ENCODE peak calls at places on chromosome 22, in ten cellular contexts. W, P, G, Y, A, I, D, V, L and T are unnamed samples.

GRCh38 chr22:27808730-27809129 is 7.2 kb upstream of the MN1 start:
- DNase-seq in W (no peak), P (no peak), G (no peak), Y (no peak), A (no peak), I (no peak), D (no peak), V (no peak), L (no peak), T (no peak)

GRCh38 chr22:36565152-36565507 is 36.2 kb upstream of the EIF3D start:
- DNase-seq in W (no peak), P (no peak), G (no peak), Y (no peak), A (no peak), I (no peak), D (no peak), V (no peak), L (no peak), T (no peak)

GRCh38 chr22:38923463-38924196 is 33.8 kb upstream of the APOBEC3A start:
- DNase-seq in W (peak), P (peak), G (peak), Y (no peak), A (peak), I (peak), D (peak), V (no peak), L (peak), T (peak)

GRCh38 chr22:22219140-22219996 is 25.2 kb upstream of the VPREB1 start:
- DNase-seq in W (no peak), P (no peak), G (no peak), Y (no peak), A (no peak), I (no peak), D (no peak), V (no peak), L (no peak), T (no peak)

GRCh38 chr22:49013707-49014106 is 814.0 kb downstream of the BRD1 start:
- DNase-seq in W (peak), P (peak), G (no peak), Y (no peak), A (no peak), I (no peak), D (no peak), V (no peak), L (no peak), T (no peak)

GRCh38 chr22:21816787-21817496 is 50.5 kb downstream of the MAPK1 start:
- DNase-seq in W (no peak), P (no peak), G (no peak), Y (no peak), A (peak), I (no peak), D (no peak), V (no peak), L (no peak), T (no peak)

GRCh38 chr22:39129746-39130145 is 22.7 kb downstream of the CBX7 start:
- DNase-seq in W (no peak), P (no peak), G (no peak), Y (no peak), A (no peak), I (no peak), D (no peak), V (no peak), L (no peak), T (no peak)

GRCh38 chr22:17258015-17258827 is 39.0 kb upstream of the ADA2 start:
- DNase-seq in W (peak), P (peak), G (peak), Y (peak), A (no peak), I (no peak), D (peak), V (no peak), L (peak), T (peak)

DNA sequence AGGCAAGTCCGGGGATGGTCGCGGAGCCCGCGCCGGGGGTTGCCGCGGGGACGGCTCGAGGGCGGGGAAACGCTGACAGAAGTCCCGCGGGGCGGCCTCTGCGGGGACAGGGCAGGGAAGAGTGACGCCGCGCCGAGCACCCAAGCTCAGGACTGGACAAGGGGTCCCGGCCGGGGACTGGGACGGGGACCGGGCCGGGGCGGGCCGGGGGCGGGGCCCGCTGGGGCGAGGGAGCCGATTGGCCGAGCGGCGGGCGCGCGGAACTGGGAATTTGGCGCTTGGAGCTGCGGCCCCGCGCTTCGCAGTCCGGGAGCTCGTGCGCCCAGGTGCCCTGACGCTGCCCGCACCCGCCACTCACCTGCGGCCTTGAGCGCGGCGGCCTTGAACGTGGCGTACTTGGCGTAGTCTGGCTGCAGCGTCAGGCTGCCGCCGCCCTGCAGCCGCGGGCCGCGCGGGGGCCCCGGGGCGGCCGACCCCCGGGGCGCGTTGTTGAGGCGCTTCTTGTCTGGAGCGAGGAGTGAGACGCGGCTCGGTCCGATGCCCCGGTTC is 4.8 kb downstream of the SHISA8 start:
- DNase-seq in W (no peak), P (peak), G (no peak), Y (no peak), A (no peak), I (no peak), D (no peak), V (no peak), L (no peak), T (no peak)
- H3K4me3 ChIP-seq in W (no peak), P (peak), G (peak), Y (peak), A (no peak), I (no peak), D (peak), V (peak), L (peak), T (peak)

DNA sequence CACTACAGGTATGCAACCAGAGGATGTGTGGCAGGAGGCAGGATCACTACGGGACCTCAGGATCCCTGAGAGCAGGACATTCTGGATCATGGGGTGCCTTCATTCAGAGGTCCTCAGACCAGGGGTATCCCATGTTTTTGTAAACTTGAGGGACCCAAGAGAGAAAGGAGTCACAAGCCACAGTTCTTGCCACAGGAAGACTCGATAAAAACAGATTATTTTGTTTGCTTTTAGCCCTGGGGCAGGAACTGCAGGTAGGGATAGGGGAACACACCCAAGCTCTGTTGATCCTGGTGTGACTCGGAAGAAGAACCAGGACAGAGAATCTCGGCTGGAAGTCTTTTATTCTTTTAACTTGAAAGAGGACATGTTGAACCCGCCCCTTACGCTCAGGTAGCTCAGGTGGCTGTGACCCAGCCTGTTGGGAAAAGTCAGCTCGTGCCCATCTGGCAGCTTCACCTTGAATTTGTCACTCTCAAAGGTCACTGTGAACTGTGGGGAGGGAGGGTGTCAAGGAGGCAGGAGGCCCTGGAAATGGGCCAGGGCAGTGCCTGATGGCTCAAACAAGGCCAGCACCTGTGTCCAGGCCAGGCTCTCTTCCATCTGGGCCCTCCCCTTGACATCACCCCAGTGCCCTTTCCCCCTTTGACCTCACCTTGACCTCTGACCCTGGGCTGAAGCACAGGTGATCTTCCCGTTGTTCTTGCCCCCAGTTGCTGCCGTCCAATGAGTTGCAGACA is 9.8 kb downstream of the LGALS2 start:
- DNase-seq in W (peak), P (peak), G (peak), Y (no peak), A (no peak), I (no peak), D (no peak), V (no peak), L (no peak), T (no peak)
- TF ChIP-seq POLR2A in W (peak), P (no peak), G (no peak), Y (no peak), A (no peak), I (peak), D (no peak), V (no peak), L (no peak), T (no peak)

GRCh38 chr22:30299322-30299721 is 10.0 kb upstream of the CASTOR1 start:
- DNase-seq in W (no peak), P (no peak), G (no peak), Y (no peak), A (no peak), I (no peak), D (no peak), V (no peak), L (no peak), T (no peak)
- H3K27ac ChIP-seq in W (no peak), P (peak), G (no peak), Y (no peak), A (no peak), I (no peak), D (peak), V (peak), L (peak), T (peak)

GRCh38 chr22:25067851-25068421 is 115.4 kb downstream of the KIAA1671 start:
- DNase-seq in W (peak), P (no peak), G (no peak), Y (peak), A (no peak), I (no peak), D (no peak), V (no peak), L (no peak), T (no peak)

GRCh38 chr22:25070870-25071465 is 118.5 kb downstream of the KIAA1671 start:
- DNase-seq in W (no peak), P (no peak), G (no peak), Y (no peak), A (no peak), I (no peak), D (no peak), V (no peak), L (no peak), T (no peak)

GRCh38 chr22:25069758-25070461 is 117.4 kb downstream of the KIAA1671 start:
- DNase-seq in W (peak), P (no peak), G (peak), Y (no peak), A (no peak), I (no peak), D (no peak), V (no peak), L (peak), T (peak)

GRCh38 chr22:25068701-25069100 is 116.2 kb downstream of the KIAA1671 start:
- DNase-seq in W (no peak), P (no peak), G (no peak), Y (peak), A (no peak), I (no peak), D (no peak), V (no peak), L (no peak), T (no peak)

GRCh38 chr22:25069426-25069757 is 116.9 kb downstream of the KIAA1671 start:
- DNase-seq in W (no peak), P (no peak), G (no peak), Y (no peak), A (no peak), I (no peak), D (no peak), V (no peak), L (no peak), T (no peak)
- H3K4me3 ChIP-seq in W (no peak), P (no peak), G (no peak), Y (no peak), A (no peak), I (no peak), D (no peak), V (no peak), L (no peak), T (no peak)

DNA sequence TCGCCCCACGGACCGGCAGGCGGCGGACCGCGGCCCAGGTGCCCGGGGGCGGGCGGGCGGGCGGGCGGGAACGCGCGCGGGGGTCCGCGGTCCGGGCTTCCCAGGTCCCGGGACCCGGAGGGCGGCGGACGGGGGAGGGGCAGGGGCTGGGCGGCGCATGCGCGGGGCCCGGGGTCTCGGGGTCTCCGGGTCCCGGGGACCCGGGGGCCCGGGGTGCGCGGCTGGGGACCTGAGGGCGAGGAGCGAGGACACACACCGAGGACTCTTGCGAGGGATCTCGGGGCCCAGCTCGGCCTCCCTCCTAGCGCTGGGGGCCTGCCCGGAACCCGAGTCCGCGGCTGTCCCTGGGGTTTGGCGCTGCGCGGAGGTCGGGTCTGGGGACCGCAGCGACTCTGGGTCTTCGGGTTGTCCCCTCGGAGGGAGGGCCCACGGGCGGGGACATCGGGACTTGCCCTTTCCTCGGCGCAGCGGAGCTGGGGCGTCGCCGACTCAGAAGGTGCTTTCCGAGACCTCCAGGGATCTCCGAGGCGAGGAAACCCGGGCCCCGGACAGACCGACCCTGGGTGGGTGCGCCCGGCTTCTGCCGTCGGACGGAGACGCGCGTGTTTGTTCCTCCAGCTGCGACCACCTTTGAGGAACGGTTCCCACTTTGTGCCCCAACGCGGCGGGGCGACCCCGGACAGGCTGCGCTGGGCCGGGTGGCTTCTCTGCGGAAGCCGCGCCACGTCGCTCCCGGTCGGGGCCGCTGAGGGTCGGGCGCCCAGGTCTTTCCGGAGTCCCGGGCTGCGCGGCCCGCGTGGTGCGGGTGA is 493 bp downstream of the PPARA start:
- DNase-seq in W (peak), P (peak), G (peak), Y (peak), A (no peak), I (no peak), D (peak), V (no peak), L (peak), T (peak)
- TF ChIP-seq POLR2A in W (no peak), P (no peak), G (no peak), Y (no peak), A (no peak), I (no peak), D (no peak), V (no peak), L (no peak), T (no peak)

GRCh38 chr22:41408665-41409064 is 26.9 kb downstream of the TEF start:
- DNase-seq in W (no peak), P (no peak), G (no peak), Y (no peak), A (no peak), I (no peak), D (no peak), V (no peak), L (no peak), T (no peak)
- H3K27ac ChIP-seq in W (no peak), P (peak), G (no peak), Y (no peak), A (no peak), I (no peak), D (no peak), V (peak), L (no peak), T (peak)

GRCh38 chr22:43820671-43821305 is 8.7 kb upstream of the EFCAB6 start:
- DNase-seq in W (peak), P (no peak), G (no peak), Y (no peak), A (no peak), I (no peak), D (no peak), V (no peak), L (no peak), T (no peak)
- H3K4me3 ChIP-seq in W (no peak), P (no peak), G (no peak), Y (no peak), A (no peak), I (no peak), D (no peak), V (no peak), L (no peak), T (no peak)

DNA sequence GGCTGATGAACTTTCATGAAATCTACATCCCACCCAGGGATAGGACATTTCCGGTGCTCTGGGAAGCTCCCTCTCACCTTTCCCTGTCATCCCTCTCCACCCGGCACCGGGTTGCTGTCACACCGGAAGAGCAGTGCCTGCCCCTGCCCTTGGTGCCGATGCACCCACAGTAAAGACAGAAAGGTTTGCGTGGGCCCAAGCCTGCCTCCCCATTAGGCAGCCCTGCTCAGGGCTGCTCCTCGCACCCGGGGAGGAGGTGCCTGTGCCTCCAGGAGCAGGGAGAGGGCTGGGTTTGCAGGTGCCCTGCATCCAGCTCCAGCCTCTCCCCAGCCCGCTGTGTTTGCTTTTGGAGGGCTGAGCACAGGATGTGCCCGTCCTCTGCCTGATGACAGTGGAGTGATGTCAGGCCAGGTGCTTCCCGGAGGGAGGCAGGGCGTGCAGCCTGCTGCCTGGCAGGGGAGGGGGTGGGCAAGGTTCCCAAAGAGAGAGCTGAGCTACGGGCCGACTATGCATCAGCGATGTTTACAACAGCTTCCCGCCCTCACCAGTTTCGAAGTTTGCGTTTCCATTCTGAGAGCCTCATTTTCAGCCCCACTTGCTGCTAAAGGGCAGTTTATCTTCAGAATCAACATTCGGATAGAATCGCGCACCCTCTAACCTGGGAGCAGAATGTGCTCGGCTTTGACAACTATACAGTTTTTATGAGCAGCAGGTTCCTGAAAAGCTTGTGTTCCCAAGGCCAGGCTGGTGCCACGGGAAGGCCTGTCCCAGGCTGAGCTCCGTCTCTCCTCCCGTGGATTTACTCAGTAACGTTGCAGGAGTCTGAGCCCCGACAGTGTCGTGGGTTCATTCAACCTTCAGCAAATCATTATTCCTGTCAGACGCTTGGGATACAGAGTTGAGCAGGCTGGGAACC is 83.2 kb upstream of the CLDN5 start:
- DNase-seq in W (no peak), P (no peak), G (peak), Y (no peak), A (no peak), I (no peak), D (peak), V (no peak), L (peak), T (no peak)
- TF ChIP-seq POLR2A in W (no peak), P (no peak), G (no peak), Y (no peak), A (no peak), I (no peak), D (no peak), V (no peak), L (peak), T (no peak)

GRCh38 chr22:40729284-40729683 is 50.0 kb downstream of the MCHR1 start:
- DNase-seq in W (no peak), P (no peak), G (no peak), Y (no peak), A (no peak), I (no peak), D (no peak), V (no peak), L (no peak), T (no peak)
- H3K27ac ChIP-seq in W (no peak), P (no peak), G (no peak), Y (no peak), A (no peak), I (no peak), D (peak), V (peak), L (no peak), T (no peak)